ENCODE peak calls at places on chromosomes 6 and 20, in seven cellular contexts. K is H9, Z is bronchial epithelial cell, E is endothelial cell, A is omental fat pad, B is body of pancreas, Y is RWPE1. X is an unnamed sample.
A peak's percentile ranks its signal among the peaks of the same experiment; 100 is the strongest.

GRCh38 chr6:75381878-75382633 is 97.5 kb upstream of the TMEM30A start:
- DNase-seq in K (no peak), Z (no peak), E (no peak), A (no peak), B (no peak), Y (no peak), X (peak; percentile 43)

GRCh38 chr6:100554228-100554627 is 89.5 kb upstream of the SIM1 start:
- DNase-seq in K (no peak), Z (peak; percentile 4), E (no peak), A (no peak), B (no peak), Y (no peak), X (peak; percentile 14)

GRCh38 chr6:90973158-90973557 is 386.3 kb upstream of the MAP3K7 start:
- DNase-seq in K (no peak), Z (no peak), E (no peak), A (no peak), B (no peak), Y (no peak), X (no peak)

GRCh38 chr6:139364302-139364981 is 10.0 kb downstream of the CITED2 start:
- DNase-seq in K (no peak), Z (peak; percentile 44), E (no peak), A (no peak), B (no peak), Y (peak; percentile 50), X (no peak)

GRCh38 chr6:105372862-105373182 is 30.1 kb downstream of the PREP start:
- DNase-seq in K (no peak), Z (peak; percentile 100), E (no peak), A (no peak), B (no peak), Y (peak; percentile 87), X (no peak)

GRCh38 chr20:19992996-19993908 is 23.9 kb upstream of the NAA20 start:
- DNase-seq in K (peak; percentile 76), Z (peak; percentile 96), E (no peak), A (no peak), B (peak; percentile 63), Y (peak; percentile 95), X (peak; percentile 74)

GRCh38 chr6:108741346-108741989 is 106.8 kb upstream of the ARMC2 start:
- DNase-seq in K (no peak), Z (no peak), E (no peak), A (no peak), B (no peak), Y (no peak), X (no peak)

GRCh38 chr6:55033021-55033546 is 141.2 kb upstream of the HCRTR2 start:
- DNase-seq in K (no peak), Z (no peak), E (no peak), A (no peak), B (no peak), Y (no peak), X (no peak)

GRCh38 chr6:129699661-129700060 is 10.3 kb downstream of the ARHGAP18 start:
- DNase-seq in K (no peak), Z (no peak), E (no peak), A (no peak), B (no peak), Y (no peak), X (no peak)

GRCh38 chr6:88586371-88587157 is 376.9 kb downstream of the RNGTT start:
- DNase-seq in K (no peak), Z (no peak), E (no peak), A (no peak), B (no peak), Y (no peak), X (no peak)

GRCh38 chr6:87737948-87738347 is 35.9 kb upstream of the AKIRIN2 start:
- DNase-seq in K (no peak), Z (peak; percentile 52), E (no peak), A (no peak), B (no peak), Y (no peak), X (no peak)

GRCh38 chr20:18032977-18033892 is 24.5 kb downstream of the OVOL2 start:
- DNase-seq in K (no peak), Z (no peak), E (no peak), A (no peak), B (no peak), Y (no peak), X (no peak)

GRCh38 chr6:62390413-62390812 is 104.4 kb upstream of the KHDRBS2 start:
- DNase-seq in K (no peak), Z (peak; percentile 73), E (no peak), A (no peak), B (no peak), Y (peak; percentile 8), X (no peak)

GRCh38 chr6:29815118-29815750 is 12.4 kb upstream of the HLA-G start:
- DNase-seq in K (no peak), Z (no peak), E (no peak), A (no peak), B (no peak), Y (no peak), X (no peak)

GRCh38 chr6:111566222-111566717 is 39.4 kb downstream of the TRAF3IP2 start:
- DNase-seq in K (no peak), Z (no peak), E (no peak), A (no peak), B (no peak), Y (no peak), X (no peak)

GRCh38 chr6:53294095-53294494 is 54.7 kb downstream of the ELOVL5 start:
- DNase-seq in K (peak; percentile 66), Z (no peak), E (peak; percentile 57), A (no peak), B (no peak), Y (no peak), X (peak; percentile 47)

GRCh38 chr6:125984311-125984710 is 2.0 kb upstream of the TRMT11 start:
- DNase-seq in K (no peak), Z (no peak), E (no peak), A (no peak), B (no peak), Y (no peak), X (no peak)

GRCh38 chr20:14406495-14406894 is 69.1 kb upstream of the FLRT3 start:
- DNase-seq in K (no peak), Z (peak; percentile 93), E (no peak), A (no peak), B (no peak), Y (peak; percentile 74), X (no peak)

GRCh38 chr6:25327372-25327771 is 48.2 kb downstream of the CARMIL1 start:
- DNase-seq in K (no peak), Z (no peak), E (no peak), A (no peak), B (no peak), Y (no peak), X (no peak)
- TF ChIP-seq CTCF in K (no peak), Z (no peak), E (no peak), A (no peak), B (no peak), Y (no peak), X (no peak)

DNA sequence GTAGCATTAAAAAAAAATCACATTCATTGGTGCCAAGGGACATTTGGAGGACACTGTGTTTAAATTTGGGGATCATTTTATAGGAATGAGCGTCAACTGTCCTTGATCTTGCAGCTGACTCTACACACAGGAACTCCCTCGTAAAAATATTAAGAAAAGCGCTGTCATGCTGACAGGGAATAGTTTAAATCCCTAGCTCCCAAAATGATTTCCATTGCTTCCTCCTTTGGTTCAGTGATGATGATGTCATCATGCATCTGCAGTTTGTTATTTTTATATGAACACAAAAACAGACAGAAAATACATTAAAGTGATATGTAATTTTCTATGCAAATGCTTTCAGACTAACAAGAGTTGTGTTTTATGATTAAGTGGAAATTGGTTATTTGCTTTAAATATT is 275.6 kb downstream of the BTBD9 start:
- DNase-seq in K (no peak), Z (no peak), E (no peak), A (no peak), B (no peak), Y (no peak), X (no peak)
- TF ChIP-seq CTCF in K (no peak), Z (no peak), E (no peak), A (no peak), B (no peak), Y (no peak), X (no peak)

DNA sequence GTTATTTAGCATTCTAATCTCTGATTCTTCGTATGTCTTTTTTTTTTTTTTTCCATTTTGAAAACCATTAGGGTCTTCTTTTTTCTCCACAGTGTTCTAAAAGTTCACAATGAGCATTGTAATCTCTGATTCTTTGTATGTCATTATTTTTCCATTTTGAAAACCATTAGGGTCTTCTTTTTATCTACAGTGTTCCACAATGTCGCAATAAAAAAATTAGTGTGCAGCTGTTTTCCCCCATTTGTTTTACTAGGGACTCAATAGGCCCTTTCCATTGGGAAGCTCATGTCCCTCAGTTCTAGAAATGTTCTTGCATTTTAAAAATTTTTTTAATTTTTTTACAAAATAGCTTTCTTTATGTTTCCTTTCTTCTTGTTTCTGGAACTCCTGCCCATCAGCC is 64.2 kb downstream of the RNF182 start:
- DNase-seq in K (no peak), Z (no peak), E (no peak), A (no peak), B (no peak), Y (no peak), X (no peak)
- TF ChIP-seq CTCF in K (no peak), Z (no peak), E (no peak), A (no peak), B (no peak), Y (no peak), X (no peak)

GRCh38 chr20:59191036-59191755 is 27.6 kb downstream of the ZNF831 start:
- DNase-seq in K (no peak), Z (no peak), E (no peak), A (no peak), B (no peak), Y (no peak), X (no peak)

GRCh38 chr20:59191756-59192532 is 28.3 kb downstream of the ZNF831 start:
- DNase-seq in K (no peak), Z (no peak), E (no peak), A (no peak), B (no peak), Y (no peak), X (no peak)

GRCh38 chr20:59193325-59193724 is 29.7 kb downstream of the ZNF831 start:
- DNase-seq in K (no peak), Z (no peak), E (no peak), A (no peak), B (no peak), Y (no peak), X (no peak)

GRCh38 chr20:59192533-59192896 is 28.9 kb downstream of the ZNF831 start:
- DNase-seq in K (no peak), Z (no peak), E (no peak), A (no peak), B (no peak), Y (no peak), X (no peak)

DNA sequence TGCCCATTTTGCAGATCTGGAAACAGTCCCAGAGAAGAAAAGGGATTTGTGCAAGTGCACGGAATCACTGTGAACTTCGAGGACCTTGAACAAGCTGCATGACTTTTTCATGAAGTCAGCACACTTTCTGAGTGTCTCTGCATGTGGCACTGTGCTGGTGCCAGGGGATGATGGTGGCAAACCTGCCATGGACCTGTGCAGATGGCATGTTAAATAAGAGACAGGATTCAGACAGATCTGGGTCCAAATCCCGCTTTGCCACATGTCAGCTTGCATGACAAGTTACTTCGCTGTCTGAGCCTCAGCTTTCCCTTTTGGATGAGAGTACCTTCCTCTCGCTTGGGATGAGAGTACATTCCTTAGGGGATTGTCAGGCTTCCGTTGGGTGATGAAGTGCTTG is 26.9 kb downstream of the ZNF831 start:
- DNase-seq in K (no peak), Z (no peak), E (no peak), A (no peak), B (no peak), Y (no peak), X (no peak)
- TF ChIP-seq CTCF in K (no peak), Z (no peak), E (no peak), A (no peak), B (no peak), Y (no peak), X (no peak)